ENCODE peak calls at places on chromosomes 7 and 10, in six cellular contexts. One of them, this sample, is unnamed.

GRCh38 chr10:120184547-120185337 is 272.3 kb upstream of the PLPP4 start:
- DNase-seq in epithelial cell of esophagus: no peak
- DNase-seq in DMS 273 treated with DMSO at 0.1 percent for 48 hours: no peak
- DNase-seq in erythroblast: no peak
- DNase-seq in NCI-H345: peak
- DNase-seq in DND-41: no peak
- DNase-seq in this sample: no peak

GRCh38 chr7:73736885-73737284 is 1.7 kb downstream of the ABHD11 start:
- DNase-seq in epithelial cell of esophagus: no peak
- DNase-seq in DMS 273 treated with DMSO at 0.1 percent for 48 hours: no peak
- DNase-seq in erythroblast: no peak
- DNase-seq in NCI-H345: no peak
- DNase-seq in DND-41: no peak
- DNase-seq in this sample: no peak

GRCh38 chr10:130387936-130388580 is 251.9 kb downstream of the GLRX3 start:
- DNase-seq in epithelial cell of esophagus: no peak
- DNase-seq in DMS 273 treated with DMSO at 0.1 percent for 48 hours: no peak
- DNase-seq in erythroblast: no peak
- DNase-seq in NCI-H345: no peak
- DNase-seq in DND-41: no peak
- DNase-seq in this sample: no peak

GRCh38 chr10:132640326-132641125 is 102.9 kb downstream of the INPP5A start:
- DNase-seq in epithelial cell of esophagus: no peak
- DNase-seq in DMS 273 treated with DMSO at 0.1 percent for 48 hours: no peak
- DNase-seq in erythroblast: no peak
- DNase-seq in NCI-H345: no peak
- DNase-seq in DND-41: no peak
- DNase-seq in this sample: no peak

GRCh38 chr7:14233898-14234174 is 244.4 kb upstream of the ETV1 start:
- DNase-seq in epithelial cell of esophagus: no peak
- DNase-seq in DMS 273 treated with DMSO at 0.1 percent for 48 hours: no peak
- DNase-seq in erythroblast: no peak
- DNase-seq in NCI-H345: no peak
- DNase-seq in DND-41: no peak
- DNase-seq in this sample: no peak

GRCh38 chr7:126605553-126605952 is 647.2 kb downstream of the GRM8 start:
- DNase-seq in epithelial cell of esophagus: no peak
- DNase-seq in DMS 273 treated with DMSO at 0.1 percent for 48 hours: no peak
- DNase-seq in erythroblast: no peak
- DNase-seq in NCI-H345: peak
- DNase-seq in DND-41: no peak
- DNase-seq in this sample: no peak

GRCh38 chr10:84607044-84607443 is 278.7 kb downstream of the CCSER2 start:
- DNase-seq in epithelial cell of esophagus: no peak
- DNase-seq in DMS 273 treated with DMSO at 0.1 percent for 48 hours: no peak
- DNase-seq in erythroblast: no peak
- DNase-seq in NCI-H345: no peak
- DNase-seq in DND-41: no peak
- DNase-seq in this sample: no peak

GRCh38 chr7:158343526-158343925 is 244.1 kb downstream of the PTPRN2 start:
- DNase-seq in epithelial cell of esophagus: no peak
- DNase-seq in DMS 273 treated with DMSO at 0.1 percent for 48 hours: no peak
- DNase-seq in erythroblast: no peak
- DNase-seq in NCI-H345: no peak
- DNase-seq in DND-41: no peak
- DNase-seq in this sample: no peak

GRCh38 chr7:143258830-143259229 is 4.4 kb upstream of the GSTK1 start:
- DNase-seq in epithelial cell of esophagus: no peak
- DNase-seq in DMS 273 treated with DMSO at 0.1 percent for 48 hours: no peak
- DNase-seq in erythroblast: peak
- DNase-seq in NCI-H345: no peak
- DNase-seq in DND-41: no peak
- DNase-seq in this sample: peak

GRCh38 chr7:30246392-30246791 is 38.0 kb upstream of the ZNRF2 start:
- DNase-seq in epithelial cell of esophagus: no peak
- DNase-seq in DMS 273 treated with DMSO at 0.1 percent for 48 hours: no peak
- DNase-seq in erythroblast: no peak
- DNase-seq in NCI-H345: no peak
- DNase-seq in DND-41: no peak
- DNase-seq in this sample: no peak

GRCh38 chr10:74179124-74179710 is 28.2 kb downstream of the ADK start:
- DNase-seq in epithelial cell of esophagus: peak
- DNase-seq in DMS 273 treated with DMSO at 0.1 percent for 48 hours: no peak
- DNase-seq in erythroblast: peak
- DNase-seq in NCI-H345: no peak
- DNase-seq in DND-41: no peak
- DNase-seq in this sample: no peak

GRCh38 chr7:136336932-136337331 is 359.8 kb upstream of the MTPN start:
- DNase-seq in epithelial cell of esophagus: no peak
- DNase-seq in DMS 273 treated with DMSO at 0.1 percent for 48 hours: no peak
- DNase-seq in erythroblast: no peak
- DNase-seq in NCI-H345: peak
- DNase-seq in DND-41: no peak
- DNase-seq in this sample: no peak

GRCh38 chr10:119501690-119502089 is 40.8 kb downstream of the RGS10 start:
- DNase-seq in epithelial cell of esophagus: no peak
- DNase-seq in DMS 273 treated with DMSO at 0.1 percent for 48 hours: no peak
- DNase-seq in erythroblast: no peak
- DNase-seq in NCI-H345: no peak
- DNase-seq in DND-41: peak
- DNase-seq in this sample: no peak

GRCh38 chr7:129607471-129608120 is 3.9 kb upstream of the NRF1 start:
- DNase-seq in epithelial cell of esophagus: peak
- DNase-seq in DMS 273 treated with DMSO at 0.1 percent for 48 hours: no peak
- DNase-seq in erythroblast: peak
- DNase-seq in NCI-H345: peak
- DNase-seq in DND-41: peak
- DNase-seq in this sample: peak

GRCh38 chr7:88243345-88243909 is 23.6 kb upstream of the SRI start:
- DNase-seq in epithelial cell of esophagus: peak
- DNase-seq in DMS 273 treated with DMSO at 0.1 percent for 48 hours: peak
- DNase-seq in erythroblast: peak
- DNase-seq in NCI-H345: peak
- DNase-seq in DND-41: no peak
- DNase-seq in this sample: peak

GRCh38 chr7:15720849-15721471 is 34.5 kb upstream of the MEOX2 start:
- DNase-seq in epithelial cell of esophagus: peak
- DNase-seq in DMS 273 treated with DMSO at 0.1 percent for 48 hours: peak
- DNase-seq in erythroblast: peak
- DNase-seq in NCI-H345: peak
- DNase-seq in DND-41: peak
- DNase-seq in this sample: peak

GRCh38 chr7:158646766-158647474 is 57.7 kb downstream of the NCAPG2 start:
- DNase-seq in epithelial cell of esophagus: peak
- DNase-seq in DMS 273 treated with DMSO at 0.1 percent for 48 hours: no peak
- DNase-seq in erythroblast: peak
- DNase-seq in NCI-H345: peak
- DNase-seq in DND-41: peak
- DNase-seq in this sample: peak

GRCh38 chr10:69327463-69328345 is 49.4 kb downstream of the HK1 start:
- DNase-seq in epithelial cell of esophagus: peak
- DNase-seq in DMS 273 treated with DMSO at 0.1 percent for 48 hours: no peak
- DNase-seq in erythroblast: peak
- DNase-seq in NCI-H345: no peak
- DNase-seq in DND-41: no peak
- DNase-seq in this sample: peak

GRCh38 chr10:22321831-22322662 is 1.1 kb downstream of the BMI1 start:
- DNase-seq in epithelial cell of esophagus: no peak
- DNase-seq in DMS 273 treated with DMSO at 0.1 percent for 48 hours: no peak
- DNase-seq in erythroblast: peak
- DNase-seq in NCI-H345: no peak
- DNase-seq in DND-41: peak
- DNase-seq in this sample: peak

GRCh38 chr7:137975223-137975622 is 26.7 kb downstream of the CREB3L2 start:
- DNase-seq in epithelial cell of esophagus: no peak
- DNase-seq in DMS 273 treated with DMSO at 0.1 percent for 48 hours: no peak
- DNase-seq in erythroblast: peak
- DNase-seq in NCI-H345: no peak
- DNase-seq in DND-41: no peak
- DNase-seq in this sample: no peak

GRCh38 chr10:102394801-102395676 is 466 bp upstream of the NFKB2 start:
- DNase-seq in epithelial cell of esophagus: peak
- DNase-seq in DMS 273 treated with DMSO at 0.1 percent for 48 hours: no peak
- DNase-seq in erythroblast: peak
- DNase-seq in NCI-H345: peak
- DNase-seq in DND-41: peak
- DNase-seq in this sample: peak

This sample was measured in CD4-positive, CD25-positive, alpha-beta regulatory T cell.